ENCODE peak calls at places on chromosomes 5 and 9, in seven cellular contexts. F is adrenal gland, I is right lobe of liver, Z is esophagus squamous epithelium, K is HCT116, J is OCI-LY7, T is breast epithelium. Q is an unnamed sample.

GRCh38 chr5:54663876-54664275 is 146.3 kb downstream of the SNX18 start:
- DNase-seq in T (no peak), I (no peak), F (peak; percentile 71), Z (no peak), K (no peak), J (no peak), Q (no peak)

GRCh38 chr5:117504245-117504644 is 929.6 kb upstream of the SEMA6A start:
- DNase-seq in K (no peak), T (no peak), Z (no peak), J (no peak), I (no peak), F (no peak), Q (no peak)

GRCh38 chr5:64939772-64940510 is 171.2 kb downstream of the CWC27 start:
- DNase-seq in I (peak; percentile 59), J (no peak), T (no peak), F (no peak), K (no peak), Z (no peak), Q (peak; percentile 51)

GRCh38 chr9:133726401-133727276 is 11.5 kb downstream of the SARDH start:
- DNase-seq in T (peak; percentile 51), K (peak; percentile 38), J (peak; percentile 64), Z (no peak), F (peak; percentile 33), I (peak; percentile 52), Q (peak; percentile 63)

GRCh38 chr9:4196376-4196775 is 103.5 kb downstream of the GLIS3 start:
- DNase-seq in I (no peak), Z (no peak), K (no peak), J (no peak), F (no peak), T (no peak), Q (no peak)

GRCh38 chr5:102778478-102778877 is 23.4 kb downstream of the PAM start:
- DNase-seq in K (no peak), Z (no peak), I (no peak), F (no peak), T (no peak), J (no peak), Q (no peak)

GRCh38 chr9:127925959-127926949 is 4.3 kb downstream of the PIP5KL1 start:
- DNase-seq in Z (no peak), J (no peak), K (no peak), T (no peak), I (no peak), F (no peak), Q (no peak)

GRCh38 chr5:27093296-27093695 is 54.9 kb upstream of the CDH9 start:
- DNase-seq in K (no peak), J (no peak), Z (no peak), F (no peak), T (no peak), I (no peak), Q (no peak)

GRCh38 chr5:67577424-67577823 is 380.8 kb upstream of the CD180 start:
- DNase-seq in K (no peak), T (no peak), Z (no peak), F (no peak), J (no peak), I (no peak), Q (no peak)

GRCh38 chr5:122493091-122493775 is 181.2 kb downstream of the SNCAIP start:
- DNase-seq in F (peak; percentile 34), J (no peak), T (no peak), I (peak; percentile 28), Z (no peak), K (no peak), Q (peak; percentile 83)

GRCh38 chr5:125326114-125326513 is 579.7 kb upstream of the ZNF608 start:
- DNase-seq in K (no peak), Z (no peak), T (no peak), I (peak; percentile 26), F (peak; percentile 90), J (no peak), Q (no peak)

GRCh38 chr5:134550271-134551214 is 25.1 kb downstream of the JADE2 start:
- DNase-seq in I (no peak), F (peak; percentile 60), T (no peak), Z (no peak), J (no peak), K (no peak), Q (peak; percentile 68)

GRCh38 chr5:173884402-173885053 is 3.6 kb upstream of the CPEB4 start:
- DNase-seq in T (no peak), Z (no peak), K (no peak), I (no peak), J (peak; percentile 52), F (no peak), Q (peak; percentile 66)

GRCh38 chr9:89739531-89740315 is 134.9 kb downstream of the GADD45G start:
- DNase-seq in J (no peak), I (no peak), K (no peak), T (no peak), Z (no peak), F (no peak), Q (no peak)

GRCh38 chr5:160272041-160272663 is 40.2 kb downstream of the CCNJL start:
- DNase-seq in T (no peak), J (no peak), I (no peak), F (no peak), K (no peak), Z (no peak), Q (no peak)

GRCh38 chr9:88828492-88828974 is 162.7 kb upstream of the S1PR3 start:
- DNase-seq in Z (no peak), K (no peak), F (peak; percentile 44), T (no peak), I (no peak), J (no peak), Q (no peak)

GRCh38 chr5:35161637-35162248 is 68.5 kb downstream of the PRLR start:
- DNase-seq in T (no peak), J (no peak), K (no peak), F (no peak), I (no peak), Z (no peak), Q (no peak)

GRCh38 chr5:175616083-175616482 is 41.8 kb upstream of the HRH2 start:
- DNase-seq in I (no peak), J (no peak), K (no peak), T (no peak), F (no peak), Z (no peak), Q (no peak)

GRCh38 chr5:158979749-158980521 is 119.8 kb downstream of the EBF1 start:
- DNase-seq in F (peak; percentile 31), I (peak; percentile 32), T (no peak), J (no peak), Z (no peak), K (no peak), Q (no peak)

GRCh38 chr9:124010665-124011321 is 775 bp upstream of the LHX2 start:
- DNase-seq in F (no peak), Z (no peak), T (no peak), K (no peak), I (peak; percentile 37), J (no peak), Q (no peak)
- H3K4me3 ChIP-seq in F (no peak overlapping the region), Z (peak overlapping the region; percentile 24), T (peak overlapping the region; percentile 37), K (no peak overlapping the region), I (peak overlapping the region; percentile 25), J (no peak overlapping the region), Q (no peak overlapping the region)

GRCh38 chr9:125180876-125181275 is 8.7 kb downstream of the PPP6C start:
- DNase-seq in F (no peak), T (no peak), Z (no peak), J (no peak), I (no peak), K (no peak), Q (no peak)
- H3K27ac ChIP-seq in F (no peak overlapping the region), T (no peak overlapping the region), Z (no peak overlapping the region), J (no peak overlapping the region), I (no peak overlapping the region), K (no peak overlapping the region), Q (no peak overlapping the region)

DNA sequence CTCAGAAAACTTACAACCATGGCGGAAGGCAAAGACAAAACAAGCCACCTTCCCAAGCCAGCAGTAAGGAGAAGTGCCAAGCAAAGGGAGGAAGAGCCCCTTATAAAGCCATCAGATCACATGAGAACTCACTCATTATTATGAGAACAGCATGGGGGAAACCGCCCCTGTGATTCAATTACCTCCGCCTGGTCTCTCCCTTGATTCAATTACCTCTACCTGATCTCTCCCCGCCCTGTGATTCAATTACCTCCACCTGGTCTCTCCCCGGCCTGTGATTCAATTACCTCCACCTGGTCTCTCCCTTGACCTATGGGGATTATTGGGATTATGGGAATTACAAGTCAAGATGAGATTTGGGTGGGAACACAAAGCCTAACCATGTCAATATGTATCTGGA is 467.3 kb upstream of the FTMT start:
- DNase-seq in T (no peak), F (no peak), I (no peak), Z (no peak), J (no peak), K (no peak), Q (no peak)
- H3K4me3 ChIP-seq in T (no peak overlapping the region), F (no peak overlapping the region), I (no peak overlapping the region), Z (no peak overlapping the region), J (no peak overlapping the region), K (no peak overlapping the region), Q (no peak overlapping the region)

GRCh38 chr9:129933709-129934586 is 98.7 kb downstream of the USP20 start:
- DNase-seq in T (no peak), K (no peak), I (no peak), Z (no peak), J (no peak), F (no peak), Q (no peak)
- H3K27ac ChIP-seq in T (peak overlapping the region; percentile 60), K (no peak overlapping the region), I (peak overlapping the region; percentile 11), Z (peak overlapping the region; percentile 77), J (no peak overlapping the region), F (no peak overlapping the region), Q (peak overlapping the region; percentile 34)

GRCh38 chr5:87877023-87877422 is 391.6 kb downstream of the TMEM161B start:
- DNase-seq in T (no peak), Z (no peak), F (no peak), J (no peak), K (no peak), I (no peak), Q (no peak)
- H3K4me3 ChIP-seq in T (no peak overlapping the region), Z (no peak overlapping the region), F (no peak overlapping the region), J (no peak overlapping the region), K (no peak overlapping the region), I (no peak overlapping the region), Q (no peak overlapping the region)

DNA sequence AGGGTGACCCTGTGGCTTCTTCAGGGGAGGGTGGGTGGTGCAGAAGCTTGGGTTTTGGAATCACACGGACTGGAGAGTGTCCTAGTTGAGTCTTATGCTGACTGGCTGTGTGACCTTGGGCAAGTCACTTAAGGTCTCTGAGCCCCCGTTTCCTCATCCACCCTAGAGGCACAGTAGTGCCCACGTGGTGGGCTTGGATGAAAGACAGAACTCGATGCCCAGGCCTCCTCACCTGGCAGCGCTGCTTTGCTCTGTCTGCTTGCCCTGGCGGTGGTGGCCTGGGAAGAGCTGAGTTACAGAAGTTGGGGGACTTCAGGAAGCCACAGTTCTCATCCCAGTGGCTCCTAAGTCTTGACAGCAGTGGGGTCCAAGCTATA is 171.5 kb upstream of the IER5L start:
- DNase-seq in Z (no peak), J (no peak), T (no peak), F (no peak), K (no peak), I (no peak), Q (no peak)
- H3K27ac ChIP-seq in Z (no peak overlapping the region), J (no peak overlapping the region), T (no peak overlapping the region), F (no peak overlapping the region), K (no peak overlapping the region), I (no peak overlapping the region), Q (no peak overlapping the region)